ENCODE peak calls at places on chromosomes 1 and 21, in five cellular contexts. Y is neural progenitor cell; H is mammary epithelial cell; F is CD8-positive, alpha-beta T cell; Z is CD4-positive, alpha-beta T cell. X is an unnamed sample.

GRCh38 chr1:65525297-65526048 is 105.0 kb downstream of the LEPR start:
- DNase-seq in Y (peak), H (no peak), F (no peak), Z (no peak), X (no peak)

GRCh38 chr1:185823471-185823870 is 89.3 kb downstream of the HMCN1 start:
- DNase-seq in Z (no peak), Y (no peak), H (no peak), F (no peak), X (no peak)

GRCh38 chr1:247288341-247288740 is 32.5 kb downstream of the VN1R5 start:
- DNase-seq in F (no peak), Y (no peak), Z (no peak), H (no peak), X (no peak)

GRCh38 chr1:161905269-161905884 is 118.3 kb downstream of the OLFML2B start:
- DNase-seq in H (peak), F (peak), Z (no peak), Y (peak), X (no peak)

GRCh38 chr1:155931332-155932038 is 2.7 kb downstream of the KHDC4 start:
- DNase-seq in F (no peak), Z (no peak), Y (no peak), H (peak), X (no peak)

GRCh38 chr1:170063109-170063826 is 11.2 kb downstream of the KIFAP3 start:
- DNase-seq in Z (no peak), H (peak), F (no peak), Y (no peak), X (no peak)

GRCh38 chr1:82820816-82821215 is 1020.1 kb downstream of the ADGRL2 start:
- DNase-seq in Z (no peak), Y (no peak), H (no peak), F (no peak), X (no peak)

GRCh38 chr21:35777081-35777480 is 283.2 kb downstream of the SETD4 start:
- DNase-seq in Y (no peak), F (no peak), Z (no peak), H (no peak), X (no peak)

GRCh38 chr1:221532071-221532755 is 209.7 kb downstream of the DUSP10 start:
- DNase-seq in Z (no peak), F (no peak), H (no peak), Y (no peak), X (no peak)

GRCh38 chr1:11502516-11502915 is 23.6 kb downstream of the DISP3 start:
- DNase-seq in Z (no peak), F (no peak), Y (no peak), H (no peak), X (no peak)

GRCh38 chr1:7348073-7348472 is 423.0 kb upstream of the VAMP3 start:
- DNase-seq in Z (no peak), Y (no peak), F (no peak), H (no peak), X (no peak)

GRCh38 chr1:217407426-217407825 is 223.5 kb downstream of the GPATCH2 start:
- DNase-seq in Y (no peak), F (no peak), Z (no peak), H (no peak), X (no peak)

GRCh38 chr1:211891708-211892107 is 61.1 kb upstream of the LPGAT1 start:
- DNase-seq in H (no peak), F (no peak), Z (no peak), Y (no peak), X (no peak)

GRCh38 chr1:67557731-67558448 is 127.1 kb upstream of the GADD45A start:
- DNase-seq in F (no peak), Z (no peak), H (no peak), Y (no peak), X (no peak)

GRCh38 chr1:214452152-214452806 is 99.1 kb downstream of the PTPN14 start:
- DNase-seq in F (no peak), Y (no peak), Z (no peak), H (no peak), X (no peak)
- H3K27ac ChIP-seq in F (no peak), Y (no peak), Z (no peak), H (peak), X (no peak)

DNA sequence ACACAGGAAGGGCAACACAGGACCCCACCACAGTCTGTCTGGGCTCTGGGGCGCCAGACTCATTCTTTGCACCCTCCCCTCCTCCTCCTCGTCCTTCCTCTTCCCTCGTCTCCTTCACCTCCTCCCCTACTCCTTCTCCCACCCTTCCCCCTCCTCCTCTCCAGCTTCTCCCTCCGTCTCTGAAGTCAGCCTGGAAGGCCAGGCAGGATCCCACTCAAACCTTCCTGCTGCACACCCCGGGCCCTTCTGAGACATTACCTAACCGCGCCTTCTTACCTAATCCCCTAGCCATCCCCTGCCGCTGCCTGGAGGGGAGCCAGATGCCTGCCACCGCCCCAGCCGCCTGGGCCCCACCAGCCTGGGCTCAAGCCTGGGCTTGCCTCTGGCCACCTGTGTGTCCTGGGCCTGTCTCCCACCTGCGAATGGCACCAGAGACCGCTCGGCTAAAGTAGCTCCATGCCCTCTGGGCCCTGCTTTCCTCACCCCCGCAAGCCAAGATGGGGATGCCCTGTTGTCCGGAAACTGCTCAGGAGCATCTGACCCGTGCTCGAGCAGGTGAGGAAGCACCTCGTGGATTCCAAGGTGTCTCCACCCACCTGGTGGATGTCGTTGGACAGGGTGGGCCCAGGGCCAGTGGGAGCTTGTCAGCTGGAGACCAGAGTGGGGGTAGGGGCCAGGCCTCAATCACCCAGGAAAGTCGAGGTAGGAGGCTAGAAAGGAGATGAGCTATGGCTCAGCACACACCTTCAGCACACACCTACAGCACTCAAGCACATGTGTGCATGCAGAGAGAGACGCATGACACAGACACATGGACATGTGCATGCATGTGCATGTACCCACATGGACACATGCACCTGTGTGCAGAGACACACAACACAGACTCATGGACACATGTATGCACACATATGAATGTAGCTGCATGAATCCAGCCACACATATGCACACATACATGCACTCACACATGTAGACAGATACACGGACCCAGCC is 31.9 kb downstream of the WNT9A start:
- DNase-seq in Y (peak), H (peak), Z (no peak), F (no peak), X (no peak)
- H3K27ac ChIP-seq in Y (no peak), H (no peak), Z (no peak), F (no peak), X (no peak)

GRCh38 chr1:44643721-44644330 is 30.5 kb downstream of the TMEM53 start:
- DNase-seq in F (no peak), Z (no peak), Y (no peak), H (no peak), X (no peak)
- H3K27ac ChIP-seq in F (no peak), Z (no peak), Y (no peak), H (no peak), X (peak)

GRCh38 chr1:40742363-40743061 is 41.1 kb upstream of the KCNQ4 start:
- DNase-seq in Z (no peak), Y (no peak), H (no peak), F (no peak), X (no peak)
- H3K27ac ChIP-seq in Z (no peak), Y (no peak), H (no peak), F (no peak), X (no peak)

GRCh38 chr1:203559523-203559922 is 65.6 kb downstream of the OPTC start:
- DNase-seq in Z (no peak), F (no peak), Y (no peak), H (peak), X (no peak)
- H3K27ac ChIP-seq in Z (no peak), F (no peak), Y (no peak), H (no peak), X (no peak)

GRCh38 chr1:31674626-31675025 is 29.2 kb downstream of the COL16A1 start:
- DNase-seq in F (no peak), H (no peak), Z (no peak), Y (no peak), X (no peak)

GRCh38 chr1:31671147-31671546 is 26.5 kb upstream of the PEF1 start:
- DNase-seq in F (no peak), Y (no peak), H (no peak), Z (no peak), X (no peak)

GRCh38 chr1:31675161-31675560 is 28.7 kb downstream of the COL16A1 start:
- DNase-seq in F (no peak), Z (no peak), Y (no peak), H (no peak), X (no peak)

GRCh38 chr1:31671556-31672201 is 27.0 kb upstream of the PEF1 start:
- DNase-seq in Y (no peak), H (no peak), F (no peak), Z (no peak), X (no peak)

GRCh38 chr1:31672988-31673387 is 28.3 kb upstream of the PEF1 start:
- DNase-seq in H (no peak), F (no peak), Y (no peak), Z (no peak), X (no peak)
- H3K27ac ChIP-seq in H (no peak), F (no peak), Y (no peak), Z (no peak), X (no peak)